ENCODE peak calls at places on chromosomes 12 and 14, in seven cellular contexts. A, R, T, K, L, Y and G are unnamed samples.

GRCh38 chr12:117060236-117060926 is 38.8 kb downstream of the TESC start:
- DNase-seq in A (no peak), R (no peak), T (no peak), K (peak; percentile 42), L (no peak), Y (no peak), G (no peak)

GRCh38 chr12:92469837-92470236 is 233.0 kb upstream of the PLEKHG7 start:
- DNase-seq in A (peak; percentile 47), R (peak; percentile 89), T (peak; percentile 89), K (peak; percentile 47), L (peak; percentile 46), Y (peak; percentile 31), G (peak; percentile 55)

GRCh38 chr14:92108345-92109254 is 2.2 kb upstream of the ATXN3 start:
- DNase-seq in A (no peak), R (no peak), T (no peak), K (no peak), L (no peak), Y (no peak), G (no peak)

GRCh38 chr14:54475911-54476310 is 12.9 kb downstream of the GMFB start:
- DNase-seq in A (no peak), R (no peak), T (no peak), K (no peak), L (no peak), Y (no peak), G (no peak)

GRCh38 chr12:116595186-116595585 is 36.0 kb downstream of the MAP1LC3B2 start:
- DNase-seq in A (no peak), R (no peak), T (peak; percentile 21), K (no peak), L (no peak), Y (no peak), G (no peak)

GRCh38 chr12:53664191-53664590 is 11.7 kb downstream of the ATP5MC2 start:
- DNase-seq in A (no peak), R (no peak), T (no peak), K (no peak), L (no peak), Y (no peak), G (no peak)

GRCh38 chr12:39272934-39273770 is 169.8 kb downstream of the KIF21A start:
- DNase-seq in A (peak; percentile 48), R (no peak), T (no peak), K (peak; percentile 67), L (peak; percentile 3), Y (peak; percentile 56), G (peak; percentile 49)

GRCh38 chr14:69484444-69485113 is at the start of gene PLEKHD1:
- DNase-seq in A (no peak), R (no peak), T (no peak), K (peak; percentile 56), L (no peak), Y (no peak), G (peak; percentile 6)

GRCh38 chr12:33724867-33725266 is 285.2 kb upstream of the SYT10 start:
- DNase-seq in A (no peak), R (no peak), T (no peak), K (no peak), L (no peak), Y (no peak), G (no peak)

GRCh38 chr12:13197526-13198141 is 1.1 kb downstream of the EMP1 start:
- DNase-seq in A (no peak), R (peak; percentile 78), T (peak; percentile 63), K (no peak), L (peak; percentile 36), Y (peak; percentile 70), G (no peak)

GRCh38 chr12:130145731-130146130 is 16.5 kb upstream of the FZD10 start:
- DNase-seq in A (no peak), R (no peak), T (no peak), K (no peak), L (no peak), Y (no peak), G (no peak)

GRCh38 chr12:120651821-120652220 is 11.4 kb downstream of the CABP1 start:
- DNase-seq in A (peak; percentile 49), R (no peak), T (no peak), K (no peak), L (peak; percentile 26), Y (peak; percentile 45), G (peak; percentile 39)

GRCh38 chr14:64683264-64683663 is 21.0 kb upstream of the PLEKHG3 start:
- DNase-seq in A (no peak), R (no peak), T (no peak), K (no peak), L (no peak), Y (no peak), G (no peak)

GRCh38 chr14:24270537-24271133 is 762 bp downstream of the RABGGTA start:
- DNase-seq in A (no peak), R (no peak), T (no peak), K (no peak), L (no peak), Y (no peak), G (no peak)

GRCh38 chr12:104827587-104827986 is 130.5 kb downstream of the SLC41A2 start:
- DNase-seq in A (no peak), R (no peak), T (no peak), K (peak; percentile 35), L (no peak), Y (peak; percentile 17), G (no peak)

GRCh38 chr14:76615331-76615730 is 145.9 kb upstream of the VASH1 start:
- DNase-seq in A (no peak), R (no peak), T (no peak), K (no peak), L (no peak), Y (no peak), G (peak; percentile 64)

GRCh38 chr14:21846227-21846885 is 172.7 kb upstream of the OR4E1 start:
- DNase-seq in A (peak; percentile 39), R (no peak), T (no peak), K (peak; percentile 52), L (peak; percentile 0), Y (no peak), G (peak; percentile 24)

GRCh38 chr14:38255673-38256357 is at the start of gene CLEC14A:
- DNase-seq in A (no peak), R (peak; percentile 82), T (peak; percentile 49), K (no peak), L (no peak), Y (no peak), G (no peak)

GRCh38 chr14:67517083-67517482 is 16.0 kb upstream of the PLEKHH1 start:
- DNase-seq in A (no peak), R (no peak), T (no peak), K (no peak), L (no peak), Y (peak; percentile 22), G (peak; percentile 18)

GRCh38 chr14:99972748-99973466 is 92.3 kb upstream of the EVL start:
- DNase-seq in A (no peak), R (no peak), T (no peak), K (no peak), L (no peak), Y (peak; percentile 17), G (peak; percentile 14)

GRCh38 chr12:79988368-79988767 is 53.5 kb upstream of the PPP1R12A start:
- DNase-seq in A (no peak), R (no peak), T (no peak), K (peak; percentile 53), L (peak; percentile 41), Y (peak; percentile 24), G (no peak)

GRCh38 chr12:107976331-107976730 is 152.8 kb upstream of the WSCD2 start:
- DNase-seq in A (no peak), R (no peak), T (no peak), K (no peak), L (no peak), Y (no peak), G (no peak)

GRCh38 chr14:73937012-73937411 is 12.9 kb downstream of the FAM161B start:
- DNase-seq in A (no peak), R (no peak), T (no peak), K (no peak), L (no peak), Y (no peak), G (no peak)

GRCh38 chr14:73935666-73936065 is 14.2 kb downstream of the FAM161B start:
- DNase-seq in A (peak; percentile 33), R (no peak), T (no peak), K (peak; percentile 63), L (no peak), Y (peak; percentile 26), G (peak; percentile 14)
- TF ChIP-seq CTCF in A (no peak), R (no peak), T (no peak), K (peak; percentile 56), L (peak; percentile 31), Y (peak; percentile 36), G (no peak)

DNA sequence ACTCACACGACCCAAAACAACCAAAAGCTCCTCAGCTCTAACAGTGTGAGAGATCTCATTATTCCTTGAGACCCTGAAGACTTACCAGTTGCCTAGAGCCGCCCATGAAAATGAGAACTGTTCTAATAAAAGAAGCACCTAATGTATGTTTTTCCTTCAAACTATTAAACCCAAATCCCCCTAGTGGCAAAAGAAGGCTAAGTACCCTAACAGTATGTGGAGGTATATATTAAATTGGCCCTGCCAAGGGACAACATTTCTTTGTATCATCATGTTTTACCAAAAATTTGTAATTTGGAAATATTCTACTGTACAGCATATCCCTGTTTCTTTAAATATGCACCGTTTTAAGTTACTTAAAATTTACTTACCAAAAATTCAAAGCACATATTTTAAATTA is 38.0 kb upstream of the PPFIA2 start:
- DNase-seq in A (peak; percentile 29), R (no peak), T (no peak), K (peak; percentile 36), L (no peak), Y (peak; percentile 25), G (peak; percentile 27)
- TF ChIP-seq CTCF in A (peak; percentile 19), R (no peak), T (no peak), K (peak; percentile 58), L (peak; percentile 28), Y (peak; percentile 52), G (peak; percentile 30)

DNA sequence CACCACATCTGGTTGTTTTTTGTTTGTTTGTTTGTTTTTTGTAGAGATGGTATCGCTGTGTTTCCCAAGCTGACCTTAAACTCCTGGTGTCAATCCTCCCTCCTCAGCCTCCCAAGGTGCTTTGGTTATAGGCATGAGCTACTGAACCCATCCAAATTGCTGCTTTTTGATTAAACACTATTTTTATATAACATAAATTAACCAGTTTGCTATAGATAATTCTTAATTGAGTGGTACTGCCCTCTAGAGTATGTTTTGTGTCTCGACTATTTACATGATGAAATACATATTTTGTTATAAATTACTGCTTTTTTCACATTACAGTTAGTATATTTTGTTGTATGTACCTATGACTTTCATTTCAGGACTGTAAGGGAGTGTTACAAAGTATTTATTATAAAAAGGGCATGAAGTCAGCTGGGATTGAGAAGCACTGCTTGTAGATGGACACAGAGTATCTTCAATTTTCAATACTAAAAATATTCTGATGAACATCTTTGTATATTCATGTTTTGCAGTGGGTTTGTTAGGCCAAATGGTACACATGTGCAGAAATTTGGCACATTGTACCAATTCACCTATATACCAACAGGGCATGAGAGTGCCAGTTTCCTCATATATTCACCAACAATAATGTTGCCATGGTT is 14.9 kb upstream of the SCAF11 start:
- DNase-seq in A (peak; percentile 9), R (no peak), T (no peak), K (peak; percentile 34), L (peak; percentile 34), Y (peak; percentile 47), G (peak; percentile 19)
- TF ChIP-seq CTCF in A (peak; percentile 55), R (peak; percentile 42), T (peak; percentile 18), K (peak; percentile 73), L (peak; percentile 54), Y (peak; percentile 38), G (peak; percentile 15)

DNA sequence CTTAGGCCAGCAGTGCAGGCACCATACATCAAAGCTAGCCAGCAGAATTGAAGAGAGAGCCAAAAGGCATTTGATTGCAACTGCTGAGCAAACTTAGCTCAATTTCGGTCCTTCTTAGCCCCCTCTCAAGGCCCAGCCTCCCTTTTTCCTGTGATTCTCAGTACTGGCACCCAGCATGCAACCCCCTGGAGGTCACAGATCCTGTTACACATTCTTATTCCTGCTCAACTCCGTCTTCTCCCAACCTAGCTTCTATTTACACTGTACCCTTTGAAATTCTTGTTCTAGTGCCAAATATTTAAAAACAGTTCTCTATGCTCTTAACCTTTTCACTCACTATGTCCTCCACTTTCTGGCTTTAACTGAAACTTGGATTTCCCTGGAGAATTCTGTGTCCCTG is 131.3 kb upstream of the CPSF6 start:
- DNase-seq in A (peak; percentile 17), R (no peak), T (no peak), K (peak; percentile 14), L (no peak), Y (peak; percentile 38), G (no peak)
- TF ChIP-seq CTCF in A (no peak), R (no peak), T (no peak), K (no peak), L (no peak), Y (peak; percentile 5), G (no peak)